ENCODE peak calls at places on chromosomes 12 and 14, in eight cellular contexts. U is NCI-H1436; I is activated CD4-positive, alpha-beta T cell treated with anti-CD3 and anti-CD28 coated beads for 48 hours; A is mucosa of gallbladder; N is stimulated activated CD4-positive, alpha-beta T cell treated with anti-CD3 and anti-CD28 coated beads, Interleukin-4, amount 100 ng/mL, for 48 hours; G is NCI-H187; D is heart left ventricle; Z is hippocampal formation. L is an unnamed sample.

GRCh38 chr14:100620437-100621100 is 33.4 kb upstream of the BEGAIN start:
- DNase-seq in U (peak), I (no peak), A (no peak), N (no peak), G (no peak), D (no peak), Z (no peak), L (no peak)

GRCh38 chr12:5392961-5393360 is 38.9 kb upstream of the NTF3 start:
- DNase-seq in U (no peak), I (no peak), A (no peak), N (no peak), G (no peak), D (no peak), Z (no peak), L (no peak)

GRCh38 chr14:87643005-87643404 is 350.0 kb downstream of the GALC start:
- DNase-seq in U (peak), I (no peak), A (no peak), N (no peak), G (no peak), D (no peak), Z (no peak), L (no peak)

GRCh38 chr12:55092579-55092978 is 33.6 kb upstream of the OR9K2 start:
- DNase-seq in U (no peak), I (no peak), A (no peak), N (no peak), G (no peak), D (no peak), Z (no peak), L (no peak)

GRCh38 chr12:4738541-4738940 is 18.3 kb downstream of the GALNT8 start:
- DNase-seq in U (no peak), I (no peak), A (no peak), N (no peak), G (no peak), D (no peak), Z (no peak), L (no peak)

GRCh38 chr14:88791629-88792571 is 853 bp downstream of the EML5 start:
- DNase-seq in U (peak), I (peak), A (no peak), N (peak), G (peak), D (no peak), Z (no peak), L (peak)

GRCh38 chr12:51938744-51939143 is 12.8 kb upstream of the ACVR1B start:
- DNase-seq in U (no peak), I (no peak), A (no peak), N (no peak), G (no peak), D (no peak), Z (no peak), L (no peak)

GRCh38 chr12:46364777-46365580 is 7.6 kb downstream of the SLC38A2 start:
- DNase-seq in U (no peak), I (no peak), A (peak), N (no peak), G (no peak), D (no peak), Z (peak), L (no peak)

GRCh38 chr14:90739318-90740077 is 76.7 kb downstream of the TTC7B start:
- DNase-seq in U (no peak), I (no peak), A (no peak), N (no peak), G (no peak), D (no peak), Z (no peak), L (no peak)